ENCODE peak calls at places on chromosomes 2 and 18, in ten cellular contexts. I is SJSA1, G is heart left ventricle, O is HepG2, D is gastrocnemius medialis, R is stomach, L is lower lobe of right lung, U is prostate gland, K is mesenchymal stem cell, H is right cardiac atrium. X is an unnamed sample.
A peak's percentile ranks its signal among the peaks of the same experiment; 100 is the strongest.

GRCh38 chr2:187994464-187995331 is 297.0 kb upstream of the GULP1 start:
- DNase-seq in I (no peak), H (peak; percentile 55), K (peak; percentile 50), G (peak; percentile 27), O (no peak), U (no peak), L (no peak), D (no peak), R (no peak), X (no peak)

GRCh38 chr2:65057391-65058052 is 1.3 kb downstream of the CEP68 start:
- DNase-seq in G (no peak), K (no peak), D (no peak), U (no peak), R (no peak), L (no peak), I (no peak), H (no peak), O (peak; percentile 27), X (peak; percentile 91)

GRCh38 chr2:198134287-198134955 is 330.0 kb downstream of the PLCL1 start:
- DNase-seq in G (no peak), I (no peak), U (no peak), H (no peak), O (no peak), R (no peak), D (no peak), L (no peak), K (no peak), X (no peak)

GRCh38 chr2:224611938-224612337 is 26.8 kb upstream of the CUL3 start:
- DNase-seq in O (no peak), U (no peak), L (no peak), G (no peak), I (no peak), D (no peak), H (no peak), K (no peak), R (no peak), X (no peak)

GRCh38 chr2:76169289-76169688 is 458.6 kb upstream of the GCFC2 start:
- DNase-seq in D (no peak), L (no peak), U (no peak), G (no peak), O (no peak), K (no peak), I (no peak), R (no peak), H (no peak), X (no peak)

GRCh38 chr2:120161190-120161589 is 62.0 kb downstream of the TMEM185B start:
- DNase-seq in R (no peak), L (no peak), O (no peak), I (no peak), H (no peak), G (no peak), D (no peak), U (no peak), K (peak; percentile 74), X (no peak)

GRCh38 chr2:235595420-235596010 is 101.7 kb downstream of the AGAP1 start:
- DNase-seq in U (peak; percentile 53), O (peak; percentile 68), H (peak; percentile 89), R (peak; percentile 71), G (peak; percentile 66), I (peak; percentile 66), K (peak; percentile 77), L (no peak), D (peak; percentile 21), X (peak; percentile 4)

GRCh38 chr2:168626610-168627009 is 170.5 kb downstream of the CERS6 start:
- DNase-seq in D (no peak), U (no peak), L (no peak), I (no peak), H (no peak), O (no peak), K (no peak), G (no peak), R (no peak), X (no peak)

GRCh38 chr18:35407871-35408481 is 30.8 kb upstream of the ZNF396 start:
- DNase-seq in G (no peak), D (peak; percentile 12), I (no peak), O (peak; percentile 69), K (peak; percentile 77), L (no peak), U (peak; percentile 51), R (peak; percentile 39), H (no peak), X (peak; percentile 70)

GRCh38 chr2:68319397-68320117 is at the start of gene CNRIP1:
- DNase-seq in K (peak; percentile 82), U (no peak), H (peak; percentile 89), G (peak; percentile 81), O (no peak), I (peak; percentile 67), D (peak; percentile 48), R (peak; percentile 27), L (peak; percentile 67), X (no peak)

GRCh38 chr18:79552696-79553095 is 126.9 kb upstream of the CTDP1 start:
- DNase-seq in D (no peak), H (no peak), I (no peak), R (no peak), L (no peak), O (no peak), U (no peak), G (no peak), K (no peak), X (no peak)

GRCh38 chr2:63078852-63079606 is 28.4 kb downstream of the OTX1 start:
- DNase-seq in I (no peak), R (no peak), G (no peak), U (no peak), O (peak; percentile 61), L (no peak), H (no peak), D (no peak), K (no peak), X (no peak)

GRCh38 chr2:2577366-2577765 is 246.3 kb upstream of the MYT1L start:
- DNase-seq in U (peak; percentile 59), G (no peak), L (no peak), R (peak; percentile 25), H (no peak), I (peak; percentile 10), O (no peak), K (no peak), D (no peak), X (no peak)

GRCh38 chr2:173451137-173451536 is 96.5 kb downstream of the CDCA7 start:
- DNase-seq in G (no peak), U (no peak), I (no peak), O (no peak), H (no peak), R (no peak), L (no peak), D (no peak), K (no peak), X (peak; percentile 41)

GRCh38 chr2:42463570-42463969 is 30.2 kb downstream of the KCNG3 start:
- DNase-seq in U (no peak), O (no peak), K (no peak), G (no peak), H (no peak), D (no peak), I (no peak), L (no peak), R (no peak), X (no peak)

GRCh38 chr18:45761512-45762114 is 37.6 kb downstream of the SLC14A1 start:
- DNase-seq in G (no peak), U (no peak), L (no peak), D (no peak), R (no peak), I (no peak), O (no peak), H (no peak), K (no peak), X (no peak)
- H3K4me3 ChIP-seq in G (no peak overlapping the region), U (no peak overlapping the region), L (no peak overlapping the region), D (no peak overlapping the region), R (no peak overlapping the region), I (no peak overlapping the region), O (no peak overlapping the region), H (no peak overlapping the region), K (no peak overlapping the region), X (no peak overlapping the region)

GRCh38 chr2:229488232-229488631 is 217.1 kb upstream of the PID1 start:
- DNase-seq in D (no peak), R (no peak), I (no peak), U (no peak), L (no peak), K (no peak), O (no peak), G (no peak), H (no peak), X (no peak)

GRCh38 chr2:229486673-229487072 is 215.6 kb upstream of the PID1 start:
- DNase-seq in H (no peak), K (no peak), R (no peak), G (no peak), L (no peak), D (no peak), O (no peak), U (no peak), I (no peak), X (no peak)

GRCh38 chr2:229490167-229490566 is 219.1 kb upstream of the PID1 start:
- DNase-seq in I (no peak), G (no peak), L (no peak), R (no peak), K (no peak), D (no peak), O (no peak), H (no peak), U (no peak), X (no peak)

GRCh38 chr2:229489016-229489415 is 217.9 kb upstream of the PID1 start:
- DNase-seq in L (no peak), I (no peak), G (no peak), R (no peak), K (no peak), D (peak; percentile 15), O (no peak), H (no peak), U (no peak), X (no peak)

GRCh38 chr2:229485782-229486181 is 214.7 kb upstream of the PID1 start:
- DNase-seq in H (no peak), U (no peak), L (no peak), O (no peak), I (no peak), D (no peak), G (peak; percentile 28), K (no peak), R (no peak), X (no peak)
- H3K4me1 ChIP-seq in H (no peaks in the 10 kb centered on the region), U (no peaks in the 10 kb centered on the region), L (no peaks in the 10 kb centered on the region), O (no peaks in the 10 kb centered on the region), I (no peaks in the 10 kb centered on the region), D (no peaks in the 10 kb centered on the region), G (no peaks in the 10 kb centered on the region), K (no peaks in the 10 kb centered on the region), R (no peaks in the 10 kb centered on the region), X (no peaks in the 10 kb centered on the region)

GRCh38 chr2:73893764-73894474 is 1.1 kb downstream of the ACTG2 start:
- DNase-seq in G (no peak), U (no peak), K (no peak), H (no peak), O (no peak), I (no peak), R (no peak), D (no peak), L (peak; percentile 46), X (no peak)
- H3K4me3 ChIP-seq in G (no peak overlapping the region), U (peak overlapping the region; percentile 29), K (no peak overlapping the region), H (no peak overlapping the region), O (no peak overlapping the region), I (peak overlapping the region; percentile 34), R (peak overlapping the region; percentile 45), D (no peak overlapping the region), L (no peak overlapping the region), X (no peak overlapping the region)

DNA sequence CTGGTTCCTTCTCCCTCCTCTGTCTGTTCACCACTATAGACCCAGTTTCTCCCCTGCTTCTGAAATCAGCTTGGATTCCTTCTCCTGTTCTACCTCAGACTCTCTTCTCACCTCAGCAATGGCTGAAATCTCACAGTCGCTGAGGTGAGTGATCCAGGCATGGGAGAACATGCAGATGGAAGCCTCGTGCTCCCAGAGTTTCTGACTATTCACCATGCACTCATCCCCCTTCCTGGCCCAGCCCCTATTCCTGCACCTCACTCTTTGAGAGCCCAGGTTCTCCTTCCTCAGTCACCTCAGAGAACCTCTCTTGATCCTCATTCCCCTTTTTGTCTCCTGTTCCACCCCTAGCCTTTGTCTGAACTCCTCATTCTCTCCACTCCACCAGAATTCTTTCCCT is 78.5 kb downstream of the SPTBN1 start:
- DNase-seq in K (no peak), O (no peak), R (no peak), L (no peak), I (no peak), D (no peak), H (no peak), U (no peak), G (no peak), X (no peak)
- H3K4me1 ChIP-seq in K (peaks cover 9% of the 10 kb centered on the region), O (peaks cover 52% of the 10 kb centered on the region), R (peaks cover 50% of the 10 kb centered on the region), L (peaks cover 36% of the 10 kb centered on the region), I (peaks cover 23% of the 10 kb centered on the region), D (no peaks in the 10 kb centered on the region), H (peaks cover 11% of the 10 kb centered on the region), U (no peaks in the 10 kb centered on the region), G (peaks cover 80% of the 10 kb centered on the region), X (no peaks in the 10 kb centered on the region)